ENCODE peak calls at places on chromosomes 4 and X, in nine cellular contexts. One of them, this sample, is unnamed.

GRCh38 chr4:164648151-164648848 is 105.6 kb upstream of the SMIM31 start:
- DNase-seq in activated CD8-positive, alpha-beta T cell treated with anti-CD3 and anti-CD28 coated beads, Interleukin-2, amount 10 ng/mL, durations not matched to agents 7 days and 5 days: no peak
- DNase-seq in T follicular helper cell: no peak
- DNase-seq in iPS-NIHi11: no peak
- DNase-seq in H9: no peak
- DNase-seq in GM18507: no peak
- DNase-seq in KBM-7: no peak
- DNase-seq in stimulated activated CD4-positive, alpha-beta T cell treated with anti-CD3 and anti-CD28 coated beads, Interleukin-4, amount 100 ng/mL, for 4 hours: no peak
- DNase-seq in mucosa of gallbladder: no peak
- DNase-seq in this sample: no peak

GRCh38 chrX:132539611-132540010 is 50.8 kb upstream of the MBNL3 start:
- DNase-seq in KBM-7: no peak
- DNase-seq in T follicular helper cell: no peak
- DNase-seq in iPS-NIHi11: no peak
- DNase-seq in GM18507: no peak
- DNase-seq in stimulated activated CD4-positive, alpha-beta T cell treated with anti-CD3 and anti-CD28 coated beads, Interleukin-4, amount 100 ng/mL, for 4 hours: no peak
- DNase-seq in mucosa of gallbladder: no peak
- DNase-seq in H9: no peak
- DNase-seq in activated CD8-positive, alpha-beta T cell treated with anti-CD3 and anti-CD28 coated beads, Interleukin-2, amount 10 ng/mL, durations not matched to agents 7 days and 5 days: no peak
- DNase-seq in this sample: no peak

GRCh38 chr4:2888826-2889225 is 45.2 kb downstream of the ADD1 start:
- DNase-seq in stimulated activated CD4-positive, alpha-beta T cell treated with anti-CD3 and anti-CD28 coated beads, Interleukin-4, amount 100 ng/mL, for 4 hours: no peak
- DNase-seq in iPS-NIHi11: no peak
- DNase-seq in KBM-7: no peak
- DNase-seq in T follicular helper cell: no peak
- DNase-seq in mucosa of gallbladder: no peak
- DNase-seq in GM18507: no peak
- DNase-seq in H9: no peak
- DNase-seq in activated CD8-positive, alpha-beta T cell treated with anti-CD3 and anti-CD28 coated beads, Interleukin-2, amount 10 ng/mL, durations not matched to agents 7 days and 5 days: no peak
- DNase-seq in this sample: no peak

GRCh38 chr4:152399246-152399645 is 136.6 kb downstream of the FBXW7 start:
- DNase-seq in T follicular helper cell: no peak
- DNase-seq in KBM-7: peak
- DNase-seq in mucosa of gallbladder: no peak
- DNase-seq in stimulated activated CD4-positive, alpha-beta T cell treated with anti-CD3 and anti-CD28 coated beads, Interleukin-4, amount 100 ng/mL, for 4 hours: no peak
- DNase-seq in H9: no peak
- DNase-seq in activated CD8-positive, alpha-beta T cell treated with anti-CD3 and anti-CD28 coated beads, Interleukin-2, amount 10 ng/mL, durations not matched to agents 7 days and 5 days: no peak
- DNase-seq in iPS-NIHi11: no peak
- DNase-seq in GM18507: no peak
- DNase-seq in this sample: no peak

GRCh38 chrX:40008841-40009461 is 88.8 kb downstream of the BCOR start:
- DNase-seq in activated CD8-positive, alpha-beta T cell treated with anti-CD3 and anti-CD28 coated beads, Interleukin-2, amount 10 ng/mL, durations not matched to agents 7 days and 5 days: peak
- DNase-seq in mucosa of gallbladder: no peak
- DNase-seq in H9: peak
- DNase-seq in iPS-NIHi11: peak
- DNase-seq in T follicular helper cell: no peak
- DNase-seq in GM18507: no peak
- DNase-seq in stimulated activated CD4-positive, alpha-beta T cell treated with anti-CD3 and anti-CD28 coated beads, Interleukin-4, amount 100 ng/mL, for 4 hours: peak
- DNase-seq in KBM-7: no peak
- DNase-seq in this sample: peak

GRCh38 chr4:38102942-38103604 is 142.9 kb downstream of the PTTG2 start:
- DNase-seq in mucosa of gallbladder: peak
- DNase-seq in KBM-7: no peak
- DNase-seq in activated CD8-positive, alpha-beta T cell treated with anti-CD3 and anti-CD28 coated beads, Interleukin-2, amount 10 ng/mL, durations not matched to agents 7 days and 5 days: no peak
- DNase-seq in GM18507: no peak
- DNase-seq in T follicular helper cell: no peak
- DNase-seq in H9: no peak
- DNase-seq in iPS-NIHi11: no peak
- DNase-seq in stimulated activated CD4-positive, alpha-beta T cell treated with anti-CD3 and anti-CD28 coated beads, Interleukin-4, amount 100 ng/mL, for 4 hours: no peak
- DNase-seq in this sample: no peak

GRCh38 chr4:8010618-8011017 is 71.0 kb upstream of the AFAP1 start:
- DNase-seq in iPS-NIHi11: peak
- DNase-seq in stimulated activated CD4-positive, alpha-beta T cell treated with anti-CD3 and anti-CD28 coated beads, Interleukin-4, amount 100 ng/mL, for 4 hours: no peak
- DNase-seq in mucosa of gallbladder: peak
- DNase-seq in GM18507: no peak
- DNase-seq in activated CD8-positive, alpha-beta T cell treated with anti-CD3 and anti-CD28 coated beads, Interleukin-2, amount 10 ng/mL, durations not matched to agents 7 days and 5 days: no peak
- DNase-seq in H9: no peak
- DNase-seq in T follicular helper cell: no peak
- DNase-seq in KBM-7: no peak
- DNase-seq in this sample: no peak

GRCh38 chrX:152070186-152070585 is 68.2 kb downstream of the MAGEA10 start:
- DNase-seq in T follicular helper cell: no peak
- DNase-seq in activated CD8-positive, alpha-beta T cell treated with anti-CD3 and anti-CD28 coated beads, Interleukin-2, amount 10 ng/mL, durations not matched to agents 7 days and 5 days: no peak
- DNase-seq in iPS-NIHi11: no peak
- DNase-seq in GM18507: no peak
- DNase-seq in stimulated activated CD4-positive, alpha-beta T cell treated with anti-CD3 and anti-CD28 coated beads, Interleukin-4, amount 100 ng/mL, for 4 hours: no peak
- DNase-seq in mucosa of gallbladder: no peak
- DNase-seq in H9: no peak
- DNase-seq in KBM-7: no peak
- DNase-seq in this sample: no peak

GRCh38 chrX:27660878-27661277 is 70.7 kb downstream of the DCAF8L2 start:
- DNase-seq in activated CD8-positive, alpha-beta T cell treated with anti-CD3 and anti-CD28 coated beads, Interleukin-2, amount 10 ng/mL, durations not matched to agents 7 days and 5 days: no peak
- DNase-seq in stimulated activated CD4-positive, alpha-beta T cell treated with anti-CD3 and anti-CD28 coated beads, Interleukin-4, amount 100 ng/mL, for 4 hours: no peak
- DNase-seq in KBM-7: no peak
- DNase-seq in T follicular helper cell: no peak
- DNase-seq in iPS-NIHi11: no peak
- DNase-seq in mucosa of gallbladder: no peak
- DNase-seq in GM18507: no peak
- DNase-seq in H9: peak
- DNase-seq in this sample: no peak

This sample was measured in GM23338.